ENCODE peak calls at places on chromosome 16, in six cellular contexts. One of them, this sample, is unnamed.
A peak's percentile ranks its signal among the peaks of the same experiment; 100 is the strongest.

GRCh38 chr16:12398029-12398735 is 405.5 kb downstream of the CPPED1 start:
- DNase-seq in CD14-positive monocyte: no peak
- DNase-seq in COR-L47: peak; percentile 79
- DNase-seq in IMR-90: peak; percentile 51
- DNase-seq in stromal cell of bone marrow: peak; percentile 16
- DNase-seq in CMK: no peak
- DNase-seq in this sample: no peak

GRCh38 chr16:85018529-85019236 is 7.3 kb upstream of the ZDHHC7 start:
- DNase-seq in CD14-positive monocyte: no peak
- DNase-seq in COR-L47: no peak
- DNase-seq in IMR-90: no peak
- DNase-seq in stromal cell of bone marrow: no peak
- DNase-seq in CMK: no peak
- DNase-seq in this sample: no peak

GRCh38 chr16:1310832-1311200 is 1.4 kb downstream of the UBE2I start:
- DNase-seq in CD14-positive monocyte: no peak
- DNase-seq in COR-L47: no peak
- DNase-seq in IMR-90: no peak
- DNase-seq in stromal cell of bone marrow: no peak
- DNase-seq in CMK: no peak
- DNase-seq in this sample: no peak

GRCh38 chr16:15976929-15977637 is 27.7 kb downstream of the ABCC1 start:
- DNase-seq in CD14-positive monocyte: no peak
- DNase-seq in COR-L47: no peak
- DNase-seq in IMR-90: peak; percentile 84
- DNase-seq in stromal cell of bone marrow: peak; percentile 89
- DNase-seq in CMK: no peak
- DNase-seq in this sample: no peak

GRCh38 chr16:14405611-14406537 is 224.2 kb downstream of the PARN start:
- DNase-seq in CD14-positive monocyte: no peak
- DNase-seq in COR-L47: no peak
- DNase-seq in IMR-90: no peak
- DNase-seq in stromal cell of bone marrow: no peak
- DNase-seq in CMK: peak; percentile 17
- DNase-seq in this sample: no peak

GRCh38 chr16:424033-424622 is 1.3 kb upstream of the RAB11FIP3 start:
- DNase-seq in CD14-positive monocyte: no peak
- DNase-seq in COR-L47: no peak
- DNase-seq in IMR-90: peak; percentile 94
- DNase-seq in stromal cell of bone marrow: peak; percentile 97
- DNase-seq in CMK: no peak
- DNase-seq in this sample: peak; percentile 97

GRCh38 chr16:27195941-27196595 is 7.3 kb upstream of the KDM8 start:
- DNase-seq in CD14-positive monocyte: no peak
- DNase-seq in COR-L47: no peak
- DNase-seq in IMR-90: no peak
- DNase-seq in stromal cell of bone marrow: no peak
- DNase-seq in CMK: no peak
- DNase-seq in this sample: no peak

GRCh38 chr16:324451-325334 is 27.8 kb downstream of the AXIN1 start:
- DNase-seq in CD14-positive monocyte: no peak
- DNase-seq in COR-L47: no peak
- DNase-seq in IMR-90: no peak
- DNase-seq in stromal cell of bone marrow: no peak
- DNase-seq in CMK: no peak
- DNase-seq in this sample: no peak

GRCh38 chr16:89738072-89738377 is 16.7 kb downstream of the ZNF276 start:
- DNase-seq in CD14-positive monocyte: no peak
- DNase-seq in COR-L47: no peak
- DNase-seq in IMR-90: no peak
- DNase-seq in stromal cell of bone marrow: no peak
- DNase-seq in CMK: no peak
- DNase-seq in this sample: no peak

GRCh38 chr16:23486480-23486879 is 23.8 kb downstream of the GGA2 start:
- DNase-seq in CD14-positive monocyte: no peak
- DNase-seq in COR-L47: no peak
- DNase-seq in IMR-90: no peak
- DNase-seq in stromal cell of bone marrow: no peak
- DNase-seq in CMK: no peak
- DNase-seq in this sample: no peak

GRCh38 chr16:67544329-67544841 is 15.8 kb downstream of the RIPOR1 start:
- DNase-seq in CD14-positive monocyte: no peak
- DNase-seq in COR-L47: no peak
- DNase-seq in IMR-90: no peak
- DNase-seq in stromal cell of bone marrow: no peak
- DNase-seq in CMK: no peak
- DNase-seq in this sample: no peak

GRCh38 chr16:89093602-89094251 is at the start of gene ACSF3:
- DNase-seq in CD14-positive monocyte: no peak
- DNase-seq in COR-L47: peak; percentile 43
- DNase-seq in IMR-90: peak; percentile 41
- DNase-seq in stromal cell of bone marrow: peak; percentile 36
- DNase-seq in CMK: no peak
- DNase-seq in this sample: no peak

GRCh38 chr16:70736454-70737376 is 50.9 kb upstream of the MTSS2 start:
- DNase-seq in CD14-positive monocyte: no peak
- DNase-seq in COR-L47: no peak
- DNase-seq in IMR-90: peak; percentile 34
- DNase-seq in stromal cell of bone marrow: no peak
- DNase-seq in CMK: no peak
- DNase-seq in this sample: no peak

GRCh38 chr16:75541236-75541635 is 5.3 kb upstream of the CHST5 start:
- DNase-seq in CD14-positive monocyte: no peak
- DNase-seq in COR-L47: no peak
- DNase-seq in IMR-90: no peak
- DNase-seq in stromal cell of bone marrow: no peak
- DNase-seq in CMK: no peak
- DNase-seq in this sample: no peak

GRCh38 chr16:75074920-75075687 is 41.5 kb downstream of the LDHD start:
- DNase-seq in CD14-positive monocyte: no peak
- DNase-seq in COR-L47: no peak
- DNase-seq in IMR-90: no peak
- DNase-seq in stromal cell of bone marrow: no peak
- DNase-seq in CMK: peak; percentile 97
- DNase-seq in this sample: no peak

GRCh38 chr16:83713597-83713996 is 94.2 kb upstream of the HSBP1 start:
- DNase-seq in CD14-positive monocyte: no peak
- DNase-seq in COR-L47: no peak
- DNase-seq in IMR-90: no peak
- DNase-seq in stromal cell of bone marrow: no peak
- DNase-seq in CMK: peak; percentile 62
- DNase-seq in this sample: no peak

GRCh38 chr16:86961133-86961720 is 356.0 kb downstream of the C16orf95 start:
- DNase-seq in CD14-positive monocyte: no peak
- DNase-seq in COR-L47: no peak
- DNase-seq in IMR-90: peak; percentile 72
- DNase-seq in stromal cell of bone marrow: no peak
- DNase-seq in CMK: no peak
- DNase-seq in this sample: no peak

GRCh38 chr16:10080031-10080772 is 102.0 kb downstream of the GRIN2A start:
- DNase-seq in CD14-positive monocyte: no peak
- DNase-seq in COR-L47: no peak
- DNase-seq in IMR-90: no peak
- DNase-seq in stromal cell of bone marrow: peak; percentile 76
- DNase-seq in CMK: no peak
- DNase-seq in this sample: peak; percentile 59

GRCh38 chr16:1602285-1602684 is 9.6 kb downstream of the IFT140 start:
- DNase-seq in CD14-positive monocyte: no peak
- DNase-seq in COR-L47: no peak
- DNase-seq in IMR-90: no peak
- DNase-seq in stromal cell of bone marrow: no peak
- DNase-seq in CMK: no peak
- DNase-seq in this sample: no peak

GRCh38 chr16:84660973-84661372 is 12.7 kb downstream of the KLHL36 start:
- DNase-seq in CD14-positive monocyte: no peak
- DNase-seq in COR-L47: no peak
- DNase-seq in IMR-90: no peak
- DNase-seq in stromal cell of bone marrow: no peak
- DNase-seq in CMK: no peak
- DNase-seq in this sample: no peak

GRCh38 chr16:21565816-21566669 is 33.3 kb upstream of the METTL9 start:
- DNase-seq in CD14-positive monocyte: peak; percentile 18
- DNase-seq in COR-L47: no peak
- DNase-seq in IMR-90: no peak
- DNase-seq in stromal cell of bone marrow: no peak
- DNase-seq in CMK: no peak
- DNase-seq in this sample: no peak

GRCh38 chr16:67397451-67397801 is 4.1 kb upstream of the TPPP3 start:
- DNase-seq in CD14-positive monocyte: peak; percentile 18
- DNase-seq in COR-L47: no peak
- DNase-seq in IMR-90: no peak
- DNase-seq in stromal cell of bone marrow: no peak
- DNase-seq in CMK: no peak
- DNase-seq in this sample: no peak

GRCh38 chr16:66899945-66900688 is 18.6 kb downstream of the CDH16 start:
- DNase-seq in CD14-positive monocyte: no peak
- DNase-seq in COR-L47: no peak
- DNase-seq in IMR-90: peak; percentile 79
- DNase-seq in stromal cell of bone marrow: peak; percentile 35
- DNase-seq in CMK: no peak
- DNase-seq in this sample: peak; percentile 46

GRCh38 chr16:30533748-30534367 is 800 bp downstream of the ZNF747 start:
- DNase-seq in CD14-positive monocyte: no peak
- DNase-seq in COR-L47: no peak
- DNase-seq in IMR-90: no peak
- DNase-seq in stromal cell of bone marrow: no peak
- DNase-seq in CMK: no peak
- DNase-seq in this sample: no peak

GRCh38 chr16:525520-526180 is 1.9 kb upstream of the CAPN15 start:
- DNase-seq in CD14-positive monocyte: no peak
- DNase-seq in COR-L47: no peak
- DNase-seq in IMR-90: peak; percentile 92
- DNase-seq in stromal cell of bone marrow: peak; percentile 62
- DNase-seq in CMK: no peak
- DNase-seq in this sample: no peak

GRCh38 chr16:23014592-23014991 is 134.7 kb downstream of the USP31 start:
- DNase-seq in CD14-positive monocyte: no peak
- DNase-seq in COR-L47: no peak
- DNase-seq in IMR-90: peak; percentile 2
- DNase-seq in stromal cell of bone marrow: no peak
- DNase-seq in CMK: no peak
- DNase-seq in this sample: no peak

GRCh38 chr16:48347980-48348379 is 37.2 kb downstream of the SIAH1 start:
- DNase-seq in CD14-positive monocyte: no peak
- DNase-seq in COR-L47: peak; percentile 16
- DNase-seq in IMR-90: no peak
- DNase-seq in stromal cell of bone marrow: no peak
- DNase-seq in CMK: no peak
- DNase-seq in this sample: no peak

GRCh38 chr16:71421911-71422310 is 19.9 kb downstream of the TLE7 start:
- DNase-seq in CD14-positive monocyte: no peak
- DNase-seq in COR-L47: no peak
- DNase-seq in IMR-90: no peak
- DNase-seq in stromal cell of bone marrow: no peak
- DNase-seq in CMK: no peak
- DNase-seq in this sample: no peak

GRCh38 chr16:26563018-26563417 is 503.7 kb upstream of the C16orf82 start:
- DNase-seq in CD14-positive monocyte: no peak
- DNase-seq in COR-L47: no peak
- DNase-seq in IMR-90: no peak
- DNase-seq in stromal cell of bone marrow: no peak
- DNase-seq in CMK: no peak
- DNase-seq in this sample: no peak

GRCh38 chr16:50739031-50739430 is 2.9 kb upstream of the CYLD start:
- DNase-seq in CD14-positive monocyte: no peak
- DNase-seq in COR-L47: no peak
- DNase-seq in IMR-90: no peak
- DNase-seq in stromal cell of bone marrow: no peak
- DNase-seq in CMK: no peak
- DNase-seq in this sample: no peak

GRCh38 chr16:22321340-22322001 is 24.3 kb downstream of the POLR3E start:
- DNase-seq in CD14-positive monocyte: no peak
- DNase-seq in COR-L47: peak; percentile 50
- DNase-seq in IMR-90: peak; percentile 70
- DNase-seq in stromal cell of bone marrow: peak; percentile 32
- DNase-seq in CMK: peak; percentile 30
- DNase-seq in this sample: peak; percentile 65

This sample was measured in fibroblast of the conjunctiva.